ENCODE peak calls at places on chromosomes 2 and 18, in six cellular contexts. One of them, this sample, is unnamed.

GRCh38 chr2:238669581-238670340 is 178.1 kb upstream of the TWIST2 start:
- DNase-seq in effector CD8-positive, alpha-beta T cell: no peak
- DNase-seq in stimulated activated CD4-positive, alpha-beta T cell treated with anti-CD3 and anti-CD28 coated beads, Interleukin-1b, Interleukin-23, amount 100 ng/mL, for 24 hours: no peak
- DNase-seq in WERI-Rb-1: no peak
- DNase-seq in AG09319: no peak
- DNase-seq in left colon: no peak
- DNase-seq in this sample: no peak

GRCh38 chr18:2597639-2598038 is 26.3 kb downstream of the NDC80 start:
- DNase-seq in left colon: no peak
- DNase-seq in stimulated activated CD4-positive, alpha-beta T cell treated with anti-CD3 and anti-CD28 coated beads, Interleukin-1b, Interleukin-23, amount 100 ng/mL, for 24 hours: no peak
- DNase-seq in effector CD8-positive, alpha-beta T cell: no peak
- DNase-seq in WERI-Rb-1: no peak
- DNase-seq in AG09319: no peak
- DNase-seq in this sample: no peak

GRCh38 chr2:74696758-74697327 is 42.8 kb downstream of the SEMA4F start:
- DNase-seq in AG09319: peak
- DNase-seq in left colon: no peak
- DNase-seq in effector CD8-positive, alpha-beta T cell: no peak
- DNase-seq in stimulated activated CD4-positive, alpha-beta T cell treated with anti-CD3 and anti-CD28 coated beads, Interleukin-1b, Interleukin-23, amount 100 ng/mL, for 24 hours: no peak
- DNase-seq in WERI-Rb-1: no peak
- DNase-seq in this sample: no peak

GRCh38 chr2:119857742-119858141 is 98.0 kb downstream of the PTPN4 start:
- DNase-seq in left colon: no peak
- DNase-seq in effector CD8-positive, alpha-beta T cell: no peak
- DNase-seq in AG09319: no peak
- DNase-seq in WERI-Rb-1: no peak
- DNase-seq in stimulated activated CD4-positive, alpha-beta T cell treated with anti-CD3 and anti-CD28 coated beads, Interleukin-1b, Interleukin-23, amount 100 ng/mL, for 24 hours: no peak
- DNase-seq in this sample: no peak

GRCh38 chr2:175048275-175048674 is 43.1 kb upstream of the CHN1 start:
- DNase-seq in left colon: no peak
- DNase-seq in WERI-Rb-1: no peak
- DNase-seq in effector CD8-positive, alpha-beta T cell: no peak
- DNase-seq in stimulated activated CD4-positive, alpha-beta T cell treated with anti-CD3 and anti-CD28 coated beads, Interleukin-1b, Interleukin-23, amount 100 ng/mL, for 24 hours: no peak
- DNase-seq in AG09319: no peak
- DNase-seq in this sample: no peak

GRCh38 chr2:100786297-100786658 is 33.7 kb upstream of the NPAS2 start:
- DNase-seq in AG09319: peak
- DNase-seq in WERI-Rb-1: no peak
- DNase-seq in stimulated activated CD4-positive, alpha-beta T cell treated with anti-CD3 and anti-CD28 coated beads, Interleukin-1b, Interleukin-23, amount 100 ng/mL, for 24 hours: no peak
- DNase-seq in effector CD8-positive, alpha-beta T cell: no peak
- DNase-seq in left colon: no peak
- DNase-seq in this sample: no peak

GRCh38 chr2:226983891-226984290 is 148.0 kb downstream of the RHBDD1 start:
- DNase-seq in left colon: no peak
- DNase-seq in effector CD8-positive, alpha-beta T cell: no peak
- DNase-seq in stimulated activated CD4-positive, alpha-beta T cell treated with anti-CD3 and anti-CD28 coated beads, Interleukin-1b, Interleukin-23, amount 100 ng/mL, for 24 hours: no peak
- DNase-seq in AG09319: no peak
- DNase-seq in WERI-Rb-1: no peak
- DNase-seq in this sample: no peak

GRCh38 chr18:41751161-41751560 is 203.9 kb upstream of the PIK3C3 start:
- DNase-seq in stimulated activated CD4-positive, alpha-beta T cell treated with anti-CD3 and anti-CD28 coated beads, Interleukin-1b, Interleukin-23, amount 100 ng/mL, for 24 hours: no peak
- DNase-seq in AG09319: no peak
- DNase-seq in effector CD8-positive, alpha-beta T cell: no peak
- DNase-seq in left colon: no peak
- DNase-seq in WERI-Rb-1: no peak
- DNase-seq in this sample: no peak

GRCh38 chr2:214492152-214492551 is 81.3 kb downstream of the VWC2L start:
- DNase-seq in AG09319: no peak
- DNase-seq in left colon: no peak
- DNase-seq in stimulated activated CD4-positive, alpha-beta T cell treated with anti-CD3 and anti-CD28 coated beads, Interleukin-1b, Interleukin-23, amount 100 ng/mL, for 24 hours: no peak
- DNase-seq in WERI-Rb-1: no peak
- DNase-seq in effector CD8-positive, alpha-beta T cell: no peak
- DNase-seq in this sample: no peak

GRCh38 chr18:58515175-58515574 is 113.7 kb downstream of the ALPK2 start:
- DNase-seq in WERI-Rb-1: no peak
- DNase-seq in left colon: no peak
- DNase-seq in stimulated activated CD4-positive, alpha-beta T cell treated with anti-CD3 and anti-CD28 coated beads, Interleukin-1b, Interleukin-23, amount 100 ng/mL, for 24 hours: no peak
- DNase-seq in effector CD8-positive, alpha-beta T cell: no peak
- DNase-seq in AG09319: no peak
- DNase-seq in this sample: no peak

This sample was measured in RWPE2.